ENCODE peak calls at places on chromosomes 3 and 15, in eight cellular contexts. M is PC-9, K is fibroblast of lung, O is heart left ventricle, P is adrenal gland, S is thoracic aorta, G is upper lobe of right lung, N is left lung. T is an unnamed sample.

GRCh38 chr15:50312636-50313035 is 42.4 kb downstream of the GABPB1 start:
- DNase-seq in M (no peak), K (no peak), O (no peak), P (no peak), S (no peak), G (no peak), N (no peak), T (no peak)

GRCh38 chr3:117632191-117632590 is 922.6 kb downstream of the TUSC7 start:
- DNase-seq in M (no peak), K (no peak), O (no peak), P (no peak), S (no peak), G (no peak), N (no peak), T (no peak)

GRCh38 chr3:12175844-12176453 is 17.2 kb upstream of the TIMP4 start:
- DNase-seq in M (no peak), K (peak; percentile 71), O (peak; percentile 66), P (peak; percentile 73), S (no peak), G (peak; percentile 73), N (no peak), T (peak; percentile 70)

GRCh38 chr3:185823280-185824044 is 1.4 kb downstream of the IGF2BP2 start:
- DNase-seq in M (no peak), K (peak; percentile 40), O (peak; percentile 51), P (peak; percentile 57), S (no peak), G (peak; percentile 73), N (peak; percentile 88), T (no peak)

GRCh38 chr15:59327942-59328341 is 44.7 kb downstream of the MYO1E start:
- DNase-seq in M (no peak), K (no peak), O (no peak), P (no peak), S (no peak), G (no peak), N (no peak), T (no peak)

GRCh38 chr3:16338999-16339398 is 74.0 kb downstream of the OXNAD1 start:
- DNase-seq in M (peak; percentile 40), K (peak; percentile 97), O (no peak), P (peak; percentile 58), S (peak; percentile 25), G (no peak), N (no peak), T (no peak)

GRCh38 chr15:65532738-65533051 is 2.4 kb downstream of the HACD3 start:
- DNase-seq in M (peak; percentile 42), K (peak; percentile 59), O (no peak), P (peak; percentile 15), S (no peak), G (no peak), N (no peak), T (no peak)

GRCh38 chr15:86568378-86568777 is 488.7 kb downstream of the AGBL1 start:
- DNase-seq in M (no peak), K (no peak), O (no peak), P (no peak), S (no peak), G (no peak), N (no peak), T (no peak)

GRCh38 chr15:68773036-68773435 is 47.7 kb downstream of the ANP32A start:
- DNase-seq in M (no peak), K (no peak), O (no peak), P (no peak), S (no peak), G (no peak), N (no peak), T (no peak)

GRCh38 chr3:194756460-194757355 is 71.0 kb downstream of the FAM43A start:
- DNase-seq in M (no peak), K (no peak), O (no peak), P (no peak), S (no peak), G (no peak), N (no peak), T (peak; percentile 97)

GRCh38 chr3:162597221-162597620 is 1100.6 kb downstream of the OTOL1 start:
- DNase-seq in M (no peak), K (no peak), O (no peak), P (no peak), S (no peak), G (no peak), N (no peak), T (no peak)

GRCh38 chr15:92807971-92808571 is 92.1 kb upstream of the CHD2 start:
- DNase-seq in M (peak; percentile 50), K (no peak), O (no peak), P (peak; percentile 43), S (no peak), G (no peak), N (no peak), T (no peak)

GRCh38 chr3:60160792-60161175 is 1090.5 kb downstream of the FHIT start:
- DNase-seq in M (no peak), K (peak; percentile 35), O (no peak), P (peak; percentile 13), S (no peak), G (no peak), N (no peak), T (no peak)

GRCh38 chr3:13782501-13782900 is 97.4 kb downstream of the WNT7A start:
- DNase-seq in M (no peak), K (no peak), O (no peak), P (peak; percentile 6), S (no peak), G (no peak), N (no peak), T (peak; percentile 36)

GRCh38 chr15:89018235-89018634 is 70.0 kb upstream of the ABHD2 start:
- DNase-seq in M (no peak), K (peak; percentile 58), O (peak; percentile 81), P (peak; percentile 67), S (peak; percentile 40), G (peak; percentile 61), N (no peak), T (peak; percentile 20)

GRCh38 chr15:47473857-47474256 is 243.4 kb upstream of the SEMA6D start:
- DNase-seq in M (no peak), K (peak; percentile 79), O (peak; percentile 76), P (peak; percentile 23), S (peak; percentile 47), G (no peak), N (no peak), T (no peak)

GRCh38 chr15:68880382-68880781 is 49.9 kb upstream of the SPESP1 start:
- DNase-seq in M (no peak), K (no peak), O (no peak), P (no peak), S (no peak), G (no peak), N (no peak), T (no peak)

GRCh38 chr3:188518416-188518815 is 364.5 kb downstream of the LPP start:
- DNase-seq in M (no peak), K (no peak), O (no peak), P (no peak), S (no peak), G (no peak), N (no peak), T (no peak)

GRCh38 chr15:90059208-90059985 is 42.9 kb downstream of the IDH2 start:
- DNase-seq in M (no peak), K (no peak), O (peak; percentile 85), P (peak; percentile 78), S (no peak), G (peak; percentile 95), N (peak; percentile 98), T (no peak)

GRCh38 chr3:57889807-57890206 is 118.4 kb upstream of the FLNB start:
- DNase-seq in M (no peak), K (peak; percentile 59), O (no peak), P (peak; percentile 22), S (no peak), G (no peak), N (no peak), T (no peak)

DNA sequence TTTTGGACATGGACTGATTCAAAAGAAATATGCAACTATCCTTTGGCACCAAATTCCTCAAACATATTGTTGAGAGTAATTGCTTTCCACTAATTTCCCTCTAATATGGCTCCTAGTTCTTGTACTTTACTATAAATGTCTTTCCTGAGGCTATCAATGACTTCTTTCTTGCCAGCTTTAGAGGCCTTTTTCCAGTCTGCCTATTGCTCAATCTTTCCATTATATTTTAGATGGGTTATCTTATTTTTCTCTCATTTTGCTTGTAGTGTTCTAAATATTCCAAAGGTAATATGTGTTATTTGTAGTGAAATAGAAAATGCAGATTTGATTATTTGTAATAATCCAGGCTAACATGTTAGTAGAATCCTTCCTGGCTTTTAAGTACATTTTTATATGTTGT is 11.5 kb upstream of the TEX9 start:
- DNase-seq in M (no peak), K (no peak), O (no peak), P (no peak), S (no peak), G (no peak), N (no peak), T (no peak)
- TF ChIP-seq CTCF in M (no peak), K (no peak), O (no peak), P (no peak), S (no peak), G (no peak), N (no peak), T (no peak)

DNA sequence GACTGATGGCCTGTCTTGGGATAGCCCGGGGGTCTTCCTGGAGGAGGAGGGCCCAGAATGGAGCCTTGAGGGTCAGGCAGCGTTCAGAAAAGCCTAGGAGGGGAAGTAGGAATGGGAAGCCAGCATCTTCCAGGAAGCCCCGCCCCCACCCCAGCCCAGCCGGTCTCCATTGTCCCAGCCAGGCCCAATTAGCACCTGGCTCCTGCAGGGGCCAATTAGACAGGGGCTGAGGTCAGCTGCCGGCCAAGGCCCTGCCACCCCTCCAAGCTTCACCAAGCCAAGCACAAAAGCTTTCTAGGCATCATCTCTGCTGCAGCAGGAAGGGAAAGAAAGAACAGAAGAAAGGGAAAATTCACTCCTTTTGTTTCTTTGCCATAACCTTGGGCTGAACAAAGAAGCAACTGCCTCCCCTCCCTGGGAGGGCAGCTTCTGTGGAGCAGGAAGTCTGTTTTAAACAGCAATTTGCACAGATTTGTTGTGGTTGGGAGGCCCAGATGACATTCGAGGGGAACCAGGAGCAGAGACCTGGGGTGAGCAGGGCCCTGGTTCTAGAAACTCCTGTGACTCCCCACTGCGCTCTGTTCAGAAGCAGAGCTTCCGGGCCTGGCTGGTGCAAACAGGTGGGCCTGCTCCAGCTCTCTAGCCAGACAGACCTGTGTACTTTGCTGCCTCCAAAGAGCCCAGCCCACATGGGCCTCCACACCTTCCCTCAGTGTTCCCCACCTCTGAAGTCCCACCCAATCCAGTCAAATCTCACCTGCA is 47.7 kb downstream of the CYP11A1 start:
- DNase-seq in M (no peak), K (no peak), O (peak; percentile 45), P (no peak), S (no peak), G (no peak), N (no peak), T (no peak)
- H3K27ac ChIP-seq in M (no peak overlapping the region), K (no peak overlapping the region), O (peak overlapping the region; percentile 89), P (no peak overlapping the region), S (no peak overlapping the region), G (no peak overlapping the region), N (no peak overlapping the region), T (no peak overlapping the region)

GRCh38 chr3:113946831-113947230 is 982 bp upstream of the ZDHHC23 start:
- DNase-seq in M (no peak), K (no peak), O (no peak), P (no peak), S (no peak), G (no peak), N (no peak), T (no peak)
- H3K4me3 ChIP-seq in M (peak overlapping the region; percentile 60), K (no peak overlapping the region), O (peak overlapping the region; percentile 71), P (peak overlapping the region; percentile 18), S (peak overlapping the region; percentile 86), G (peak overlapping the region; percentile 80), N (peak overlapping the region; percentile 62), T (peak overlapping the region; percentile 60)

DNA sequence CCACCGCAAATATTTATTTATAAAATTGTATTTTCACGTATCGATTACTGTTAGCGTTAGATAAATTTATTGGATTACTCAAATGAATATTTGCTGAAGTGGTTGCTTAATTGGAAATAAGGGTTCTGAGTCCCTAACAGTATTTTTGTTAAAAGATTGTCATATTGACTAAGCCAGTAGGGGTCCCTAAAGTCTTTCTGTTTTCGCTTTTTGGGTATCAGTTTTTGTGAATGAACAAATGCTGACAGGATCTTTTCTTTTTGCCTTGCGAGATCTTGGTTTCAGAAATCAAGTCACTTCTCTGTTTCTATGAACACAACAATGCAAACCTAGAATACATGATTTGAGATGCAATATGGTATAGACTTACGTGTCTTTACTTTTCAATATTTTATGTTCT is 7.1 kb downstream of the RAD51 start:
- DNase-seq in M (no peak), K (peak; percentile 37), O (no peak), P (no peak), S (no peak), G (no peak), N (no peak), T (no peak)
- TF ChIP-seq CTCF in M (peak; percentile 34), K (no peak), O (no peak), P (no peak), S (no peak), G (no peak), N (no peak), T (no peak)